ENCODE peak calls at places on chromosomes 16 and 17, in five cellular contexts. T is glomerular endothelial cell, R is DMS 273 treated with DMSO at 0.1 percent for 48 hours, C is tibial artery, F is mesendoderm. I is an unnamed sample.

GRCh38 chr16:2159052-2159838 is 3.7 kb downstream of the TRAF7 start:
- DNase-seq in T (no peak), R (no peak), C (peak), F (peak), I (no peak)

GRCh38 chr16:72844225-72844920 is 203.6 kb downstream of the ZFHX3 start:
- DNase-seq in T (no peak), R (no peak), C (no peak), F (no peak), I (no peak)

GRCh38 chr17:61458491-61459433 is 6.5 kb downstream of the TBX4 start:
- DNase-seq in T (no peak), R (no peak), C (no peak), F (peak), I (no peak)

GRCh38 chr17:8060274-8060673 is 21.4 kb downstream of the ALOX15B start:
- DNase-seq in T (peak), R (peak), C (no peak), F (peak), I (peak)

GRCh38 chr16:65817799-65818198 is 548.7 kb upstream of the CDH5 start:
- DNase-seq in T (no peak), R (no peak), C (no peak), F (no peak), I (no peak)

GRCh38 chr17:65279456-65279855 is 142.3 kb downstream of the RGS9 start:
- DNase-seq in T (no peak), R (no peak), C (no peak), F (peak), I (no peak)

GRCh38 chr17:63834431-63835166 is 7.1 kb upstream of the FTSJ3 start:
- DNase-seq in T (no peak), R (peak), C (peak), F (peak), I (peak)

GRCh38 chr16:87658564-87659225 is 56.4 kb downstream of the JPH3 start:
- DNase-seq in T (no peak), R (no peak), C (no peak), F (no peak), I (peak)

GRCh38 chr17:74757931-74758845 is 9.8 kb downstream of the NHERF1 start:
- DNase-seq in T (no peak), R (no peak), C (no peak), F (no peak), I (peak)

GRCh38 chr17:58641937-58642336 is 49.9 kb downstream of the TEX14 start:
- DNase-seq in T (no peak), R (no peak), C (no peak), F (no peak), I (no peak)

GRCh38 chr16:84599528-84600202 is 18.2 kb downstream of the COTL1 start:
- DNase-seq in T (no peak), R (peak), C (peak), F (peak), I (peak)

GRCh38 chr17:78364436-78365281 is 4.8 kb upstream of the SOCS3 start:
- DNase-seq in T (no peak), R (no peak), C (no peak), F (peak), I (peak)

GRCh38 chr16:50081428-50082018 is 15.8 kb downstream of the HEATR3 start:
- DNase-seq in T (no peak), R (no peak), C (no peak), F (no peak), I (no peak)

GRCh38 chr17:35069311-35069710 is 5.8 kb upstream of the RFFL start:
- DNase-seq in T (no peak), R (no peak), C (no peak), F (no peak), I (no peak)